ENCODE peak calls at places on chromosomes 1 and 21, in six cellular contexts. One of them, this sample, is unnamed.

GRCh38 chr1:104353580-104353979 is 603.9 kb downstream of the AMY1C start:
- DNase-seq in dorsolateral prefrontal cortex: no peak
- DNase-seq in neural crest cell: no peak
- DNase-seq in IMR-90: no peak
- DNase-seq in AG04450: no peak
- DNase-seq in fibroblast of lung: no peak
- DNase-seq in this sample: no peak

GRCh38 chr1:53359934-53360276 is 32.0 kb upstream of the LRP8 start:
- DNase-seq in neural crest cell: no peak
- DNase-seq in fibroblast of lung: no peak
- DNase-seq in IMR-90: no peak
- DNase-seq in AG04450: no peak
- DNase-seq in dorsolateral prefrontal cortex: no peak
- DNase-seq in this sample: no peak

GRCh38 chr1:15684042-15684461 is at the start of gene PLEKHM2:
- DNase-seq in neural crest cell: peak; percentile 25
- DNase-seq in IMR-90: peak; percentile 35
- DNase-seq in dorsolateral prefrontal cortex: peak; percentile 65
- DNase-seq in AG04450: no peak
- DNase-seq in fibroblast of lung: peak; percentile 40
- DNase-seq in this sample: peak; percentile 55

GRCh38 chr1:55828031-55828430 is 612.9 kb upstream of the USP24 start:
- DNase-seq in neural crest cell: no peak
- DNase-seq in dorsolateral prefrontal cortex: no peak
- DNase-seq in fibroblast of lung: no peak
- DNase-seq in IMR-90: peak; percentile 22
- DNase-seq in AG04450: no peak
- DNase-seq in this sample: no peak

GRCh38 chr1:10941891-10942541 is 70.4 kb upstream of the TARDBP start:
- DNase-seq in neural crest cell: peak; percentile 89
- DNase-seq in fibroblast of lung: peak; percentile 39
- DNase-seq in dorsolateral prefrontal cortex: peak; percentile 72
- DNase-seq in IMR-90: no peak
- DNase-seq in AG04450: no peak
- DNase-seq in this sample: peak; percentile 66

GRCh38 chr21:43902441-43902840 is 37.4 kb downstream of the AGPAT3 start:
- DNase-seq in AG04450: no peak
- DNase-seq in IMR-90: peak; percentile 27
- DNase-seq in dorsolateral prefrontal cortex: no peak
- DNase-seq in neural crest cell: no peak
- DNase-seq in fibroblast of lung: peak; percentile 92
- DNase-seq in this sample: no peak

GRCh38 chr1:67190942-67191341 is 24.7 kb downstream of the IL23R start:
- DNase-seq in neural crest cell: no peak
- DNase-seq in IMR-90: no peak
- DNase-seq in fibroblast of lung: no peak
- DNase-seq in AG04450: no peak
- DNase-seq in dorsolateral prefrontal cortex: no peak
- DNase-seq in this sample: no peak

GRCh38 chr1:162323023-162323422 is 53.6 kb downstream of the SPATA46 start:
- DNase-seq in AG04450: no peak
- DNase-seq in neural crest cell: no peak
- DNase-seq in fibroblast of lung: no peak
- DNase-seq in IMR-90: no peak
- DNase-seq in dorsolateral prefrontal cortex: no peak
- DNase-seq in this sample: no peak

GRCh38 chr1:20950689-20951088 is 163.6 kb upstream of the HP1BP3 start:
- DNase-seq in fibroblast of lung: no peak
- DNase-seq in AG04450: no peak
- DNase-seq in IMR-90: no peak
- DNase-seq in neural crest cell: no peak
- DNase-seq in dorsolateral prefrontal cortex: no peak
- DNase-seq in this sample: no peak

GRCh38 chr1:152495066-152495675 is 15.4 kb upstream of the LCE5A start:
- DNase-seq in neural crest cell: no peak
- DNase-seq in dorsolateral prefrontal cortex: no peak
- DNase-seq in AG04450: no peak
- DNase-seq in IMR-90: no peak
- DNase-seq in fibroblast of lung: no peak
- DNase-seq in this sample: no peak

GRCh38 chr21:15741510-15741909 is 11.7 kb downstream of the USP25 start:
- DNase-seq in IMR-90: peak; percentile 67
- DNase-seq in fibroblast of lung: peak; percentile 51
- DNase-seq in neural crest cell: no peak
- DNase-seq in AG04450: no peak
- DNase-seq in dorsolateral prefrontal cortex: no peak
- DNase-seq in this sample: no peak

GRCh38 chr21:31804008-31804394 is 68.8 kb upstream of the HUNK start:
- DNase-seq in dorsolateral prefrontal cortex: no peak
- DNase-seq in IMR-90: no peak
- DNase-seq in neural crest cell: no peak
- DNase-seq in AG04450: no peak
- DNase-seq in fibroblast of lung: no peak
- DNase-seq in this sample: no peak

GRCh38 chr1:201348211-201348566 is 29.3 kb downstream of the TNNT2 start:
- DNase-seq in AG04450: peak; percentile 27
- DNase-seq in fibroblast of lung: peak; percentile 60
- DNase-seq in neural crest cell: peak; percentile 44
- DNase-seq in dorsolateral prefrontal cortex: peak; percentile 58
- DNase-seq in IMR-90: peak; percentile 63
- DNase-seq in this sample: no peak

GRCh38 chr1:43639990-43640794 is 9.8 kb upstream of the KDM4A start:
- DNase-seq in fibroblast of lung: no peak
- DNase-seq in IMR-90: no peak
- DNase-seq in neural crest cell: no peak
- DNase-seq in dorsolateral prefrontal cortex: no peak
- DNase-seq in AG04450: no peak
- DNase-seq in this sample: no peak

GRCh38 chr21:35563885-35564451 is 496.4 kb downstream of the SETD4 start:
- DNase-seq in neural crest cell: no peak
- DNase-seq in AG04450: peak; percentile 77
- DNase-seq in fibroblast of lung: peak; percentile 98
- DNase-seq in IMR-90: peak; percentile 91
- DNase-seq in dorsolateral prefrontal cortex: peak; percentile 37
- DNase-seq in this sample: no peak

GRCh38 chr1:43564617-43565348 is 34.1 kb downstream of the PTPRF start:
- DNase-seq in fibroblast of lung: no peak
- DNase-seq in neural crest cell: peak; percentile 44
- DNase-seq in dorsolateral prefrontal cortex: no peak
- DNase-seq in AG04450: no peak
- DNase-seq in IMR-90: no peak
- DNase-seq in this sample: no peak

GRCh38 chr1:18783705-18784522 is 75.5 kb downstream of the TAS1R2 start:
- DNase-seq in IMR-90: no peak
- DNase-seq in fibroblast of lung: no peak
- DNase-seq in neural crest cell: peak; percentile 6
- DNase-seq in dorsolateral prefrontal cortex: no peak
- DNase-seq in AG04450: no peak
- DNase-seq in this sample: no peak

GRCh38 chr1:5423109-5423508 is 569.1 kb downstream of the NPHP4 start:
- DNase-seq in fibroblast of lung: no peak
- DNase-seq in AG04450: no peak
- DNase-seq in neural crest cell: no peak
- DNase-seq in dorsolateral prefrontal cortex: no peak
- DNase-seq in IMR-90: no peak
- DNase-seq in this sample: no peak

GRCh38 chr1:54768093-54768492 is 3.8 kb upstream of the PARS2 start:
- DNase-seq in fibroblast of lung: peak; percentile 22
- DNase-seq in IMR-90: peak; percentile 13
- DNase-seq in AG04450: no peak
- DNase-seq in neural crest cell: no peak
- DNase-seq in dorsolateral prefrontal cortex: no peak
- DNase-seq in this sample: no peak
- TF ChIP-seq CTCF in fibroblast of lung: no peak
- TF ChIP-seq CTCF in IMR-90: no peak
- TF ChIP-seq CTCF in AG04450: peak; percentile 22
- TF ChIP-seq CTCF in neural crest cell: no peak
- TF ChIP-seq CTCF in dorsolateral prefrontal cortex: no peak
- TF ChIP-seq CTCF in this sample: no peak

GRCh38 chr1:45491464-45492260 is 699 bp upstream of the TESK2 start:
- DNase-seq in fibroblast of lung: no peak
- DNase-seq in dorsolateral prefrontal cortex: no peak
- DNase-seq in IMR-90: no peak
- DNase-seq in AG04450: no peak
- DNase-seq in neural crest cell: no peak
- DNase-seq in this sample: no peak

GRCh38 chr1:45490121-45490622 is 791 bp downstream of the TESK2 start:
- DNase-seq in fibroblast of lung: peak; percentile 32
- DNase-seq in dorsolateral prefrontal cortex: no peak
- DNase-seq in neural crest cell: no peak
- DNase-seq in IMR-90: peak; percentile 21
- DNase-seq in AG04450: no peak
- DNase-seq in this sample: no peak

GRCh38 chr1:45490623-45491463 is at the start of gene TESK2:
- DNase-seq in IMR-90: peak; percentile 99
- DNase-seq in dorsolateral prefrontal cortex: peak; percentile 99
- DNase-seq in neural crest cell: peak; percentile 87
- DNase-seq in fibroblast of lung: peak; percentile 99
- DNase-seq in AG04450: peak; percentile 98
- DNase-seq in this sample: peak; percentile 97

GRCh38 chr1:45493116-45493697 is 2.2 kb upstream of the TESK2 start:
- DNase-seq in AG04450: no peak
- DNase-seq in neural crest cell: peak; percentile 58
- DNase-seq in dorsolateral prefrontal cortex: no peak
- DNase-seq in fibroblast of lung: peak; percentile 69
- DNase-seq in IMR-90: peak; percentile 51
- DNase-seq in this sample: peak; percentile 36

GRCh38 chr1:45492691-45493090 is 1.7 kb upstream of the TESK2 start:
- DNase-seq in IMR-90: no peak
- DNase-seq in AG04450: no peak
- DNase-seq in fibroblast of lung: no peak
- DNase-seq in dorsolateral prefrontal cortex: no peak
- DNase-seq in neural crest cell: no peak
- DNase-seq in this sample: no peak
- TF ChIP-seq CTCF in IMR-90: no peak
- TF ChIP-seq CTCF in AG04450: no peak
- TF ChIP-seq CTCF in fibroblast of lung: no peak
- TF ChIP-seq CTCF in dorsolateral prefrontal cortex: no peak
- TF ChIP-seq CTCF in neural crest cell: no peak
- TF ChIP-seq CTCF in this sample: no peak

DNA sequence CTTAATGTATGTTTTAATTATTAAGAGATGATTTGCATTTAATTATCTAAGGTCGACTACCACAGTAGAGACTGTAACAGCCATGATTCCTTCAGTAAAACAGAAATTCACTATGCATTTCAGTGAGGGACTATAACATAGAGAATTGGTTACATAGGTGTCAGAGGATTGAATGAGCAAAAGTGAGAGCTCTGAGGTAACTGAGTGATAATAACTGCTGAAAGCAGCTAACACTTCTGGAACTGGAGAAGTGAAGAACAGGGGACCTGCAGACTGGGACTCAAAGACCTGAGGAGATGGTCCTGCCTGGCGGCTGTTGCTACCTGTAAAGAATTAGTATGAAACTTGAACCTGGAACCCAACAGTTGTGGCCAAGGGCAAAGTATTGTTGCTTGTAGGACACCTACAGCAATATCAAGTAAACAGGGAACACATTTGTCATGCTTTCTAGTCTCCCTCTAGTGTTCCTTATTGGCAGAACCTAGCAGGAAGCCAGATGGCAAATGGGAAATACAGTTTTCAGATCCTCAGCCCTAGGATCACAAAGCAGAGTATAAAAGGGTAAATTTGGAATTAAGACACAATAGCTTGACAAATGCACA is 110.6 kb downstream of the HS2ST1 start:
- DNase-seq in IMR-90: peak; percentile 22
- DNase-seq in fibroblast of lung: peak; percentile 41
- DNase-seq in dorsolateral prefrontal cortex: no peak
- DNase-seq in AG04450: no peak
- DNase-seq in neural crest cell: no peak
- DNase-seq in this sample: no peak
- TF ChIP-seq CTCF in IMR-90: peak; percentile 40
- TF ChIP-seq CTCF in fibroblast of lung: peak; percentile 62
- TF ChIP-seq CTCF in dorsolateral prefrontal cortex: peak; percentile 24
- TF ChIP-seq CTCF in AG04450: peak; percentile 59
- TF ChIP-seq CTCF in neural crest cell: peak; percentile 64
- TF ChIP-seq CTCF in this sample: no peak

DNA sequence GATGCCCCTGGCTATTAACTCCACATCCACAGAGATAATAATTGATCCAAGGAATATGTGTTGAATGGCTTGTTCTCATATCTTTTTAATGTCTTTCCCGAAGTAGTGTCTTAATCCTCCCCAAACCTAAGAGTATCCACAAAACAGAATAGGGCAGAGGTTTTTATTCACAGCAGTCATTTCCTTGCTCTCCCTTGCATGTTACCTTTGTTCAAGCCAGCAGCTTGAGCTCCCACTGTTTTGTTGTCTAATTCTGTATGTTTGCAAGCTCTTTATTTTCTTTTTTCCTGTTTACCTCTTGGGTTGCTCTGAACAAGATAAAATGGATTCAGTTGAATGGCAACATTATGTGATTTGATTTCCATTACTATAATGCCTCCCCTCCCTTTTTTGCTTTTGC is 308.6 kb upstream of the ZP4 start:
- DNase-seq in fibroblast of lung: no peak
- DNase-seq in AG04450: no peak
- DNase-seq in neural crest cell: no peak
- DNase-seq in dorsolateral prefrontal cortex: no peak
- DNase-seq in IMR-90: no peak
- DNase-seq in this sample: no peak
- TF ChIP-seq CTCF in fibroblast of lung: no peak
- TF ChIP-seq CTCF in AG04450: no peak
- TF ChIP-seq CTCF in neural crest cell: no peak
- TF ChIP-seq CTCF in dorsolateral prefrontal cortex: no peak
- TF ChIP-seq CTCF in IMR-90: no peak
- TF ChIP-seq CTCF in this sample: no peak

GRCh38 chr1:36463773-36464604 is at the start of gene MRPS15:
- DNase-seq in neural crest cell: peak; percentile 84
- DNase-seq in fibroblast of lung: peak; percentile 96
- DNase-seq in dorsolateral prefrontal cortex: peak; percentile 98
- DNase-seq in AG04450: peak; percentile 82
- DNase-seq in IMR-90: peak; percentile 95
- DNase-seq in this sample: peak; percentile 96
- TF ChIP-seq CTCF in neural crest cell: no peak
- TF ChIP-seq CTCF in fibroblast of lung: no peak
- TF ChIP-seq CTCF in dorsolateral prefrontal cortex: no peak
- TF ChIP-seq CTCF in AG04450: no peak
- TF ChIP-seq CTCF in IMR-90: no peak
- TF ChIP-seq CTCF in this sample: no peak